ENCODE peak calls at places on chromosome 7, in nine cellular contexts. One of them, this sample, is unnamed.

GRCh38 chr7:40839881-40840280 is 705.1 kb downstream of the SUGCT start:
- DNase-seq in aorta: no peak
- DNase-seq in psoas muscle: no peak
- DNase-seq in neural progenitor cell: no peak
- DNase-seq in left ventricle myocardium inferior: no peak
- DNase-seq in prostate gland: no peak
- DNase-seq in sigmoid colon: no peak
- DNase-seq in GM23338: no peak
- DNase-seq in right cardiac atrium: no peak
- DNase-seq in this sample: no peak

GRCh38 chr7:55641273-55641691 is 69.0 kb upstream of the VOPP1 start:
- DNase-seq in GM23338: peak
- DNase-seq in prostate gland: peak
- DNase-seq in neural progenitor cell: peak
- DNase-seq in psoas muscle: no peak
- DNase-seq in aorta: no peak
- DNase-seq in left ventricle myocardium inferior: no peak
- DNase-seq in sigmoid colon: peak
- DNase-seq in right cardiac atrium: no peak
- DNase-seq in this sample: peak

GRCh38 chr7:17680943-17681351 is 259.3 kb downstream of the SNX13 start:
- DNase-seq in psoas muscle: no peak
- DNase-seq in right cardiac atrium: peak
- DNase-seq in GM23338: peak
- DNase-seq in neural progenitor cell: peak
- DNase-seq in prostate gland: no peak
- DNase-seq in aorta: no peak
- DNase-seq in sigmoid colon: no peak
- DNase-seq in left ventricle myocardium inferior: no peak
- DNase-seq in this sample: no peak

GRCh38 chr7:55130554-55131198 is 111.9 kb downstream of the EGFR start:
- DNase-seq in aorta: peak
- DNase-seq in neural progenitor cell: peak
- DNase-seq in prostate gland: no peak
- DNase-seq in sigmoid colon: peak
- DNase-seq in GM23338: no peak
- DNase-seq in psoas muscle: peak
- DNase-seq in left ventricle myocardium inferior: peak
- DNase-seq in right cardiac atrium: peak
- DNase-seq in this sample: no peak

GRCh38 chr7:91644251-91644650 is 236.3 kb downstream of the MTERF1 start:
- DNase-seq in left ventricle myocardium inferior: no peak
- DNase-seq in prostate gland: no peak
- DNase-seq in neural progenitor cell: no peak
- DNase-seq in GM23338: no peak
- DNase-seq in psoas muscle: no peak
- DNase-seq in aorta: no peak
- DNase-seq in right cardiac atrium: no peak
- DNase-seq in sigmoid colon: no peak
- DNase-seq in this sample: no peak

GRCh38 chr7:133364959-133365680 is 112.2 kb downstream of the EXOC4 start:
- DNase-seq in right cardiac atrium: no peak
- DNase-seq in sigmoid colon: no peak
- DNase-seq in aorta: no peak
- DNase-seq in GM23338: no peak
- DNase-seq in psoas muscle: no peak
- DNase-seq in neural progenitor cell: no peak
- DNase-seq in left ventricle myocardium inferior: no peak
- DNase-seq in prostate gland: no peak
- DNase-seq in this sample: no peak

GRCh38 chr7:11552676-11553075 is 279.3 kb downstream of the THSD7A start:
- DNase-seq in sigmoid colon: no peak
- DNase-seq in psoas muscle: no peak
- DNase-seq in aorta: no peak
- DNase-seq in prostate gland: no peak
- DNase-seq in right cardiac atrium: no peak
- DNase-seq in GM23338: no peak
- DNase-seq in neural progenitor cell: no peak
- DNase-seq in left ventricle myocardium inferior: no peak
- DNase-seq in this sample: no peak

GRCh38 chr7:79451580-79451979 is 1.9 kb downstream of the MAGI2 start:
- DNase-seq in left ventricle myocardium inferior: no peak
- DNase-seq in sigmoid colon: no peak
- DNase-seq in right cardiac atrium: no peak
- DNase-seq in neural progenitor cell: no peak
- DNase-seq in GM23338: no peak
- DNase-seq in prostate gland: no peak
- DNase-seq in psoas muscle: no peak
- DNase-seq in aorta: no peak
- DNase-seq in this sample: no peak

GRCh38 chr7:40747856-40748255 is 613.1 kb downstream of the SUGCT start:
- DNase-seq in sigmoid colon: no peak
- DNase-seq in right cardiac atrium: no peak
- DNase-seq in prostate gland: no peak
- DNase-seq in GM23338: no peak
- DNase-seq in neural progenitor cell: peak
- DNase-seq in left ventricle myocardium inferior: no peak
- DNase-seq in aorta: no peak
- DNase-seq in psoas muscle: no peak
- DNase-seq in this sample: no peak

GRCh38 chr7:35993113-35993512 is 159.9 kb upstream of the EEPD1 start:
- DNase-seq in right cardiac atrium: no peak
- DNase-seq in GM23338: no peak
- DNase-seq in sigmoid colon: no peak
- DNase-seq in prostate gland: no peak
- DNase-seq in aorta: no peak
- DNase-seq in psoas muscle: no peak
- DNase-seq in left ventricle myocardium inferior: no peak
- DNase-seq in neural progenitor cell: no peak
- DNase-seq in this sample: no peak

GRCh38 chr7:44201813-44202212 is 1.0 kb downstream of the YKT6 start:
- DNase-seq in prostate gland: no peak
- DNase-seq in right cardiac atrium: no peak
- DNase-seq in neural progenitor cell: no peak
- DNase-seq in aorta: no peak
- DNase-seq in left ventricle myocardium inferior: no peak
- DNase-seq in psoas muscle: no peak
- DNase-seq in GM23338: no peak
- DNase-seq in sigmoid colon: no peak
- DNase-seq in this sample: no peak

GRCh38 chr7:106693659-106694353 is 32.8 kb upstream of the CCDC71L start:
- DNase-seq in prostate gland: no peak
- DNase-seq in neural progenitor cell: no peak
- DNase-seq in GM23338: no peak
- DNase-seq in psoas muscle: no peak
- DNase-seq in sigmoid colon: no peak
- DNase-seq in left ventricle myocardium inferior: no peak
- DNase-seq in right cardiac atrium: no peak
- DNase-seq in aorta: no peak
- DNase-seq in this sample: no peak

GRCh38 chr7:4683043-4683883 is 1.2 kb downstream of the FOXK1 start:
- DNase-seq in psoas muscle: no peak
- DNase-seq in right cardiac atrium: peak
- DNase-seq in neural progenitor cell: no peak
- DNase-seq in left ventricle myocardium inferior: peak
- DNase-seq in aorta: peak
- DNase-seq in prostate gland: peak
- DNase-seq in sigmoid colon: peak
- DNase-seq in GM23338: no peak
- DNase-seq in this sample: no peak

GRCh38 chr7:90764848-90765570 is 168.9 kb downstream of the CDK14 start:
- DNase-seq in psoas muscle: no peak
- DNase-seq in aorta: no peak
- DNase-seq in neural progenitor cell: peak
- DNase-seq in prostate gland: no peak
- DNase-seq in left ventricle myocardium inferior: no peak
- DNase-seq in right cardiac atrium: no peak
- DNase-seq in GM23338: peak
- DNase-seq in sigmoid colon: no peak
- DNase-seq in this sample: no peak

GRCh38 chr7:96521068-96521629 is 188.5 kb downstream of the SEM1 start:
- DNase-seq in left ventricle myocardium inferior: no peak
- DNase-seq in right cardiac atrium: no peak
- DNase-seq in GM23338: no peak
- DNase-seq in sigmoid colon: no peak
- DNase-seq in neural progenitor cell: no peak
- DNase-seq in aorta: no peak
- DNase-seq in prostate gland: no peak
- DNase-seq in psoas muscle: no peak
- DNase-seq in this sample: no peak

GRCh38 chr7:92750440-92750839 is 85.9 kb downstream of the CDK6 start:
- DNase-seq in prostate gland: no peak
- DNase-seq in aorta: no peak
- DNase-seq in right cardiac atrium: no peak
- DNase-seq in left ventricle myocardium inferior: no peak
- DNase-seq in GM23338: no peak
- DNase-seq in sigmoid colon: no peak
- DNase-seq in neural progenitor cell: no peak
- DNase-seq in psoas muscle: no peak
- DNase-seq in this sample: no peak

GRCh38 chr7:114931656-114932011 is 9.7 kb downstream of the MDFIC start:
- DNase-seq in left ventricle myocardium inferior: no peak
- DNase-seq in aorta: no peak
- DNase-seq in right cardiac atrium: no peak
- DNase-seq in prostate gland: no peak
- DNase-seq in psoas muscle: no peak
- DNase-seq in GM23338: no peak
- DNase-seq in sigmoid colon: no peak
- DNase-seq in neural progenitor cell: no peak
- DNase-seq in this sample: no peak

GRCh38 chr7:102431617-102432298 is 1.6 kb upstream of the ORAI2 start:
- DNase-seq in aorta: no peak
- DNase-seq in left ventricle myocardium inferior: no peak
- DNase-seq in prostate gland: peak
- DNase-seq in sigmoid colon: no peak
- DNase-seq in psoas muscle: no peak
- DNase-seq in GM23338: no peak
- DNase-seq in neural progenitor cell: no peak
- DNase-seq in right cardiac atrium: no peak
- DNase-seq in this sample: no peak

GRCh38 chr7:135650831-135651573 is 11.3 kb upstream of the STMP1 start:
- DNase-seq in neural progenitor cell: no peak
- DNase-seq in sigmoid colon: no peak
- DNase-seq in GM23338: no peak
- DNase-seq in psoas muscle: no peak
- DNase-seq in prostate gland: no peak
- DNase-seq in aorta: no peak
- DNase-seq in right cardiac atrium: no peak
- DNase-seq in left ventricle myocardium inferior: no peak
- DNase-seq in this sample: no peak

DNA sequence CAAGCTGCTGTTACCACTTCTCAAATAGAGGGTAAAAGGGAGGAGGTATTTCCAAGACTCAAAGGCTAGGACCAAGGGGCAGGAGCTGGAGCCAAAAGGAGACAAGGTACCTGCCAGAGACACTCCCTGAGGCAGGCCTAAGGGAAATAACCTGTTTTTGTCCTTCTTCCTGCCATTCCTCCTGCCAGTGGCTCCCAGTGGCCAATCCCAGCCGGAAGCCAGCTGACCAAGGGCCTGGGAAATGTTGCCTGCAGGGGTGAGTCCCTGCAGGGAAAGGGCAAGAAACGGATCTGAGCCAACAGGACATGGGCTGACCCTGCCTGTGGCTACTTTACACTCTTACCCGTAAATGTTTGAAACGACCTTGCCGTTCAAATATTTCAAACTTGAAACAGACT is 3.5 kb downstream of the CYTH3 start:
- DNase-seq in left ventricle myocardium inferior: no peak
- DNase-seq in aorta: no peak
- DNase-seq in GM23338: peak
- DNase-seq in sigmoid colon: no peak
- DNase-seq in psoas muscle: no peak
- DNase-seq in right cardiac atrium: no peak
- DNase-seq in neural progenitor cell: no peak
- DNase-seq in prostate gland: no peak
- DNase-seq in this sample: no peak
- H3K27ac ChIP-seq in left ventricle myocardium inferior: peak
- H3K27ac ChIP-seq in aorta: no peak
- H3K27ac ChIP-seq in GM23338: peak
- H3K27ac ChIP-seq in sigmoid colon: no peak
- H3K27ac ChIP-seq in psoas muscle: peak
- H3K27ac ChIP-seq in right cardiac atrium: peak
- H3K27ac ChIP-seq in neural progenitor cell: no peak
- H3K27ac ChIP-seq in prostate gland: no peak
- H3K27ac ChIP-seq in this sample: no peak

GRCh38 chr7:84088669-84089278 is 105.8 kb downstream of the SEMA3A start:
- DNase-seq in left ventricle myocardium inferior: no peak
- DNase-seq in aorta: no peak
- DNase-seq in right cardiac atrium: no peak
- DNase-seq in sigmoid colon: no peak
- DNase-seq in psoas muscle: no peak
- DNase-seq in prostate gland: no peak
- DNase-seq in neural progenitor cell: no peak
- DNase-seq in GM23338: no peak
- DNase-seq in this sample: no peak

GRCh38 chr7:84081973-84082522 is 112.5 kb downstream of the SEMA3A start:
- DNase-seq in aorta: no peak
- DNase-seq in sigmoid colon: no peak
- DNase-seq in left ventricle myocardium inferior: no peak
- DNase-seq in GM23338: no peak
- DNase-seq in right cardiac atrium: no peak
- DNase-seq in psoas muscle: no peak
- DNase-seq in prostate gland: no peak
- DNase-seq in neural progenitor cell: no peak
- DNase-seq in this sample: no peak

GRCh38 chr7:84083846-84084245 is 110.7 kb downstream of the SEMA3A start:
- DNase-seq in prostate gland: no peak
- DNase-seq in aorta: no peak
- DNase-seq in GM23338: no peak
- DNase-seq in right cardiac atrium: no peak
- DNase-seq in left ventricle myocardium inferior: no peak
- DNase-seq in sigmoid colon: no peak
- DNase-seq in psoas muscle: no peak
- DNase-seq in neural progenitor cell: no peak
- DNase-seq in this sample: no peak

GRCh38 chr7:84085147-84085546 is 109.4 kb downstream of the SEMA3A start:
- DNase-seq in left ventricle myocardium inferior: no peak
- DNase-seq in neural progenitor cell: no peak
- DNase-seq in psoas muscle: no peak
- DNase-seq in prostate gland: no peak
- DNase-seq in GM23338: no peak
- DNase-seq in sigmoid colon: no peak
- DNase-seq in right cardiac atrium: no peak
- DNase-seq in aorta: no peak
- DNase-seq in this sample: no peak
- H3K4me3 ChIP-seq in left ventricle myocardium inferior: no peak
- H3K4me3 ChIP-seq in neural progenitor cell: no peak
- H3K4me3 ChIP-seq in psoas muscle: no peak
- H3K4me3 ChIP-seq in prostate gland: no peak
- H3K4me3 ChIP-seq in GM23338: no peak
- H3K4me3 ChIP-seq in sigmoid colon: no peak
- H3K4me3 ChIP-seq in right cardiac atrium: no peak
- H3K4me3 ChIP-seq in aorta: no peak
- H3K4me3 ChIP-seq in this sample: no peak

GRCh38 chr7:116574025-116574822 is 49.4 kb downstream of the CAV1 start:
- DNase-seq in neural progenitor cell: no peak
- DNase-seq in aorta: no peak
- DNase-seq in left ventricle myocardium inferior: no peak
- DNase-seq in psoas muscle: no peak
- DNase-seq in GM23338: no peak
- DNase-seq in prostate gland: no peak
- DNase-seq in sigmoid colon: no peak
- DNase-seq in right cardiac atrium: no peak
- DNase-seq in this sample: no peak
- H3K27ac ChIP-seq in neural progenitor cell: no peak
- H3K27ac ChIP-seq in aorta: no peak
- H3K27ac ChIP-seq in left ventricle myocardium inferior: peak
- H3K27ac ChIP-seq in psoas muscle: peak
- H3K27ac ChIP-seq in GM23338: no peak
- H3K27ac ChIP-seq in prostate gland: no peak
- H3K27ac ChIP-seq in sigmoid colon: no peak
- H3K27ac ChIP-seq in right cardiac atrium: peak
- H3K27ac ChIP-seq in this sample: peak

GRCh38 chr7:141511370-141512335 is 39.6 kb upstream of the AGK start:
- DNase-seq in sigmoid colon: no peak
- DNase-seq in neural progenitor cell: peak
- DNase-seq in prostate gland: peak
- DNase-seq in aorta: no peak
- DNase-seq in GM23338: peak
- DNase-seq in left ventricle myocardium inferior: no peak
- DNase-seq in psoas muscle: peak
- DNase-seq in right cardiac atrium: peak
- DNase-seq in this sample: no peak
- H3K4me3 ChIP-seq in sigmoid colon: no peak
- H3K4me3 ChIP-seq in neural progenitor cell: peak
- H3K4me3 ChIP-seq in prostate gland: peak
- H3K4me3 ChIP-seq in aorta: no peak
- H3K4me3 ChIP-seq in GM23338: peak
- H3K4me3 ChIP-seq in left ventricle myocardium inferior: peak
- H3K4me3 ChIP-seq in psoas muscle: peak
- H3K4me3 ChIP-seq in right cardiac atrium: no peak
- H3K4me3 ChIP-seq in this sample: no peak

This sample was measured in lung.